ENCODE peak calls at places on chromosomes 3 and 15, in five cellular contexts. One of them, this sample, is unnamed.

GRCh38 chr3:178966299-178967183 is 105.1 kb downstream of the ZMAT3 start:
- DNase-seq in Calu3: no peak
- DNase-seq in fibroblast of pulmonary artery: peak
- DNase-seq in GM10248: peak
- DNase-seq in GM12864: peak
- DNase-seq in this sample: peak

GRCh38 chr3:45929042-45929679 is 14.1 kb upstream of the CXCR6 start:
- DNase-seq in Calu3: peak
- DNase-seq in fibroblast of pulmonary artery: no peak
- DNase-seq in GM10248: peak
- DNase-seq in GM12864: no peak
- DNase-seq in this sample: peak

GRCh38 chr3:149414557-149415231 is 37.2 kb upstream of the TM4SF1 start:
- DNase-seq in Calu3: no peak
- DNase-seq in fibroblast of pulmonary artery: peak
- DNase-seq in GM10248: no peak
- DNase-seq in GM12864: no peak
- DNase-seq in this sample: peak

GRCh38 chr3:50639055-50639494 is 22.1 kb downstream of the MAPKAPK3 start:
- DNase-seq in Calu3: no peak
- DNase-seq in fibroblast of pulmonary artery: peak
- DNase-seq in GM10248: no peak
- DNase-seq in GM12864: no peak
- DNase-seq in this sample: peak

GRCh38 chr3:4994144-4994730 is 15.0 kb downstream of the BHLHE40 start:
- DNase-seq in Calu3: no peak
- DNase-seq in fibroblast of pulmonary artery: peak
- DNase-seq in GM10248: no peak
- DNase-seq in GM12864: no peak
- DNase-seq in this sample: peak

GRCh38 chr3:177802151-177802900 is 605.0 kb upstream of the TBL1XR1 start:
- DNase-seq in Calu3: no peak
- DNase-seq in fibroblast of pulmonary artery: no peak
- DNase-seq in GM10248: no peak
- DNase-seq in GM12864: no peak
- DNase-seq in this sample: peak

GRCh38 chr15:66231421-66232266 is 21.9 kb downstream of the MEGF11 start:
- DNase-seq in Calu3: no peak
- DNase-seq in fibroblast of pulmonary artery: no peak
- DNase-seq in GM10248: no peak
- DNase-seq in GM12864: no peak
- DNase-seq in this sample: no peak

GRCh38 chr15:57340673-57341259 is 35.5 kb upstream of the CGNL1 start:
- DNase-seq in Calu3: peak
- DNase-seq in fibroblast of pulmonary artery: peak
- DNase-seq in GM10248: peak
- DNase-seq in GM12864: peak
- DNase-seq in this sample: peak

GRCh38 chr3:143314291-143315093 is 194.9 kb downstream of the CHST2 start:
- DNase-seq in Calu3: no peak
- DNase-seq in fibroblast of pulmonary artery: no peak
- DNase-seq in GM10248: no peak
- DNase-seq in GM12864: no peak
- DNase-seq in this sample: peak

GRCh38 chr3:38359038-38359437 is 12.5 kb downstream of the XYLB start:
- DNase-seq in Calu3: no peak
- DNase-seq in fibroblast of pulmonary artery: no peak
- DNase-seq in GM10248: no peak
- DNase-seq in GM12864: no peak
- DNase-seq in this sample: no peak

GRCh38 chr15:70892912-70893560 is 410 bp downstream of the LRRC49 start:
- DNase-seq in Calu3: peak
- DNase-seq in fibroblast of pulmonary artery: peak
- DNase-seq in GM10248: peak
- DNase-seq in GM12864: no peak
- DNase-seq in this sample: peak

GRCh38 chr15:64975390-64975789 is 14.3 kb downstream of the SPG21 start:
- DNase-seq in Calu3: no peak
- DNase-seq in fibroblast of pulmonary artery: no peak
- DNase-seq in GM10248: no peak
- DNase-seq in GM12864: no peak
- DNase-seq in this sample: peak

GRCh38 chr3:6799264-6799915 is 61.5 kb upstream of the GRM7 start:
- DNase-seq in Calu3: peak
- DNase-seq in fibroblast of pulmonary artery: peak
- DNase-seq in GM10248: peak
- DNase-seq in GM12864: peak
- DNase-seq in this sample: peak

GRCh38 chr15:83067638-83067962 is 548 bp upstream of the BTBD1 start:
- DNase-seq in Calu3: no peak
- DNase-seq in fibroblast of pulmonary artery: no peak
- DNase-seq in GM10248: no peak
- DNase-seq in GM12864: no peak
- DNase-seq in this sample: no peak

GRCh38 chr3:51622868-51623267 is 48.2 kb upstream of the TEX264 start:
- DNase-seq in Calu3: no peak
- DNase-seq in fibroblast of pulmonary artery: peak
- DNase-seq in GM10248: no peak
- DNase-seq in GM12864: no peak
- DNase-seq in this sample: peak

DNA sequence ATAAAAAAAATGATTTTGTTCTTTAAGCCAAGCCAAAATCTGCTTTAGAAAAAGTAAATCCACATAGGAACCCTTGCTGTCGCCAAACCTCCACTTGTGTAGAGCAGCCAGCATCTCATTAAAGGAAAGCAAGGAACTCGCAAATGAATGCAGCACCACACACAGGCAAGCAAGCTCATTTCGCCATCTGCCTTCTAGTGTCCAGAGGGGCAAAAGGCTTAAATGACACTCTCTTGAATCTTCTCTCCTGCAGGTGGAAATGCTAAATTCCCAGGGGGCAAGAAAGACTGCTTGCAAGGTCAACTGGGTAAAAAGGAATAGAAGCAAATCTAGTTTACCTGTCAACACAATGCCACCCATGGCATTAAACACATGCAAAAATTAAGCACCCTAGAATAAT is 2.4 kb downstream of the MB21D2 start:
- DNase-seq in Calu3: peak
- DNase-seq in fibroblast of pulmonary artery: peak
- DNase-seq in GM10248: peak
- DNase-seq in GM12864: no peak
- DNase-seq in this sample: peak
- TF ChIP-seq CTCF in Calu3: no peak
- TF ChIP-seq CTCF in fibroblast of pulmonary artery: peak
- TF ChIP-seq CTCF in GM10248: peak
- TF ChIP-seq CTCF in GM12864: peak
- TF ChIP-seq CTCF in this sample: peak

GRCh38 chr3:136818851-136819783 is at the start of gene SLC35G2:
- DNase-seq in Calu3: peak
- DNase-seq in fibroblast of pulmonary artery: peak
- DNase-seq in GM10248: peak
- DNase-seq in GM12864: no peak
- DNase-seq in this sample: peak
- TF ChIP-seq CTCF in Calu3: no peak
- TF ChIP-seq CTCF in fibroblast of pulmonary artery: no peak
- TF ChIP-seq CTCF in GM10248: no peak
- TF ChIP-seq CTCF in GM12864: no peak
- TF ChIP-seq CTCF in this sample: peak

GRCh38 chr15:81966628-81967027 is 79.2 kb downstream of the MEX3B start:
- DNase-seq in Calu3: no peak
- DNase-seq in fibroblast of pulmonary artery: no peak
- DNase-seq in GM10248: no peak
- DNase-seq in GM12864: no peak
- DNase-seq in this sample: no peak
- TF ChIP-seq CTCF in Calu3: no peak
- TF ChIP-seq CTCF in fibroblast of pulmonary artery: no peak
- TF ChIP-seq CTCF in GM10248: no peak
- TF ChIP-seq CTCF in GM12864: no peak
- TF ChIP-seq CTCF in this sample: no peak

DNA sequence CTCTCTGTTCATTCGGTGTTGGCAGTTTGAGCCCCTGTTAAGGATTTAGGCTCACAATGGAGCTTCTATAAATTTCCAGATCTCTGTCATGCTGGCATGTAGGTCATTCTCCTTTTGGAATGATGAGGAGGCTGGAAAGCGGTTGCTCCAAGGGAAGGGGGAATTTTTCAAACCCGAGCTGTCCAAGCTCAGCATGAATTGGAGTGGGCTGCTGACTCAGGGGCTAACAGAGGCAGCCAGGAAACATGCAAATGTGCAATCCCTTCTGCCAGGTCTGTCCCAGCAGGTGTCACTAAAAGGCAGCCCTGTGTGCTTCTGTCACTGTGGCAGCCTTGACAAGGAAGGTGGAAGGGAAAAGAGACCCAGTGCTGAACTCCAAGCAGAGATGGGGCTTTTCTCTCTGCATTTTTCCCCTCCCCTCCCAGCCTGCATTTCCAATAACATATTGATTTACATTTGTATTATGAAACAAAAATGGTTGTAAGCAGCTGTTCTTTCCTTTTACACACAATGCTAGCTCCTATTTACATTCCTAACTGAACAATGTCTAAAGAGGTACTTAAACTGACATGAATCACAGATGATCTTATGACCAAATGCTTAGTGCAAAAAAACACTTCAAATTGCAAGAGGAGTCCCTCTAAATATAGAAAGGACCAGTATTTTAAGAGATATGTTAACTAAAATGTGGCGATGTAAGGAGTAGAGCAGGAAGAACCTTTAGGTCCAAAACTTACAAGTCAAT is 84.4 kb upstream of the ATP10A start:
- DNase-seq in Calu3: peak
- DNase-seq in fibroblast of pulmonary artery: no peak
- DNase-seq in GM10248: no peak
- DNase-seq in GM12864: no peak
- DNase-seq in this sample: peak
- TF ChIP-seq CTCF in Calu3: no peak
- TF ChIP-seq CTCF in fibroblast of pulmonary artery: no peak
- TF ChIP-seq CTCF in GM10248: no peak
- TF ChIP-seq CTCF in GM12864: peak
- TF ChIP-seq CTCF in this sample: peak

DNA sequence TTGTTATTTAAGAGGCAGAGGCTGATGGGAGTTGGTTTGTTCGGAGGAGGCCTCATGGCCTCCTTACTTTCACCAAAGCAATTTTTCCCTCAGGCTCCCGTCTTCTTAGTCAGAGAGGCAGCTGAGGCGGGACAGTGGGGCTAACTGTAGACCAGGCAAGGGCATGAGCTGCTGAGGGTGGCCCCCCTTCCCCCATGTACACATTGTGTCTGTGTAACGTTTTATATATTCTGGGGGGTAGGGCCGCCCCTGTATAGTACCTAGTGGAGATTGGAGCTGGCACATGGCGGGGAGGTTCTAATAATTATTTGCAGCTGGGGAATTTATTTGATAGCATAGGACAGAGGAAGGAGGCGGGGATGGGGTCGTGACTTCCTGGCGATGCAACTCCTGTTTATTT is 35.1 kb downstream of the NGRN start:
- DNase-seq in Calu3: no peak
- DNase-seq in fibroblast of pulmonary artery: no peak
- DNase-seq in GM10248: no peak
- DNase-seq in GM12864: no peak
- DNase-seq in this sample: no peak
- TF ChIP-seq CTCF in Calu3: no peak
- TF ChIP-seq CTCF in fibroblast of pulmonary artery: no peak
- TF ChIP-seq CTCF in GM10248: no peak
- TF ChIP-seq CTCF in GM12864: no peak
- TF ChIP-seq CTCF in this sample: no peak

GRCh38 chr15:99526174-99526573 is 39.6 kb upstream of the MEF2A start:
- DNase-seq in Calu3: no peak
- DNase-seq in fibroblast of pulmonary artery: no peak
- DNase-seq in GM10248: no peak
- DNase-seq in GM12864: no peak
- DNase-seq in this sample: no peak
- TF ChIP-seq CTCF in Calu3: no peak
- TF ChIP-seq CTCF in fibroblast of pulmonary artery: no peak
- TF ChIP-seq CTCF in GM10248: no peak
- TF ChIP-seq CTCF in GM12864: no peak
- TF ChIP-seq CTCF in this sample: no peak